ENCODE peak calls at places on chromosome 11, in ten cellular contexts. I is brain microvascular endothelial cell; B is stimulated activated effector memory CD8-positive, alpha-beta T cell treated with anti-CD3 and anti-CD28 coated beads, Interleukin-12 subunit alpha, Interleukin-12 subunit beta, amount 100 ng/mL, for 72 hours; Y is RCC 7860; M is naive thymus-derived CD4-positive, alpha-beta T cell; J is A549; D is kidney; G is EH; X is ovary; W is HS-5. O is an unnamed sample.

GRCh38 chr11:6357222-6357621 is 33.1 kb upstream of the SMPD1 start:
- DNase-seq in I (peak; percentile 92), B (peak; percentile 17), Y (peak; percentile 67), M (no peak), J (peak; percentile 18), D (no peak), G (peak; percentile 95), X (peak; percentile 53), W (peak; percentile 46), O (peak; percentile 76)

GRCh38 chr11:61756452-61757212 is 4.2 kb downstream of the MYRF start:
- DNase-seq in I (peak; percentile 48), B (no peak), Y (peak; percentile 82), M (no peak), J (peak; percentile 89), D (no peak), G (peak; percentile 83), X (no peak), W (no peak), O (peak; percentile 57)

GRCh38 chr11:120801801-120802689 is 221.9 kb upstream of the TBCEL start:
- DNase-seq in I (peak; percentile 48), B (peak; percentile 33), Y (peak; percentile 12), M (peak; percentile 17), J (peak; percentile 38), D (no peak), G (peak; percentile 48), X (peak; percentile 76), W (peak; percentile 13), O (peak; percentile 56)

GRCh38 chr11:81548123-81548522 is 1185.5 kb downstream of the FAM181B start:
- DNase-seq in I (no peak), B (no peak), Y (no peak), M (no peak), J (no peak), D (no peak), G (no peak), X (no peak), W (no peak), O (no peak)

GRCh38 chr11:62394825-62395538 is 23.9 kb upstream of the SCGB1A1 start:
- DNase-seq in I (peak; percentile 73), B (peak; percentile 33), Y (peak; percentile 73), M (peak; percentile 54), J (peak; percentile 83), D (peak; percentile 93), G (peak; percentile 87), X (peak; percentile 86), W (peak; percentile 84), O (peak; percentile 89)

GRCh38 chr11:87473174-87473573 is 435.4 kb downstream of the TMEM135 start:
- DNase-seq in I (peak; percentile 74), B (no peak), Y (peak; percentile 51), M (no peak), J (no peak), D (no peak), G (peak; percentile 93), X (no peak), W (peak; percentile 85), O (peak; percentile 3)

GRCh38 chr11:6156628-6157367 is 13.3 kb downstream of the OR52B2 start:
- DNase-seq in I (no peak), B (no peak), Y (no peak), M (no peak), J (no peak), D (no peak), G (peak; percentile 9), X (no peak), W (no peak), O (no peak)

GRCh38 chr11:1564535-1565172 is 7.4 kb downstream of the DUSP8 start:
- DNase-seq in I (peak; percentile 87), B (no peak), Y (peak; percentile 67), M (no peak), J (peak; percentile 38), D (peak; percentile 81), G (peak; percentile 95), X (no peak), W (no peak), O (peak; percentile 78)

GRCh38 chr11:130178992-130179391 is 19.4 kb downstream of the ST14 start:
- DNase-seq in I (no peak), B (no peak), Y (no peak), M (no peak), J (no peak), D (no peak), G (no peak), X (no peak), W (no peak), O (no peak)

GRCh38 chr11:96045622-96046456 is 121.9 kb upstream of the MTMR2 start:
- DNase-seq in I (peak; percentile 43), B (no peak), Y (no peak), M (no peak), J (no peak), D (peak; percentile 72), G (peak; percentile 85), X (peak; percentile 66), W (no peak), O (peak; percentile 50)

O was measured in fibroblast of villous mesenchyme.